ENCODE peak calls at places on chromosome 18, in eight cellular contexts. C, M, H, I, T, O, B and J are unnamed samples.

GRCh38 chr18:23115683-23116096 is 19.6 kb upstream of the CABLES1 start:
- DNase-seq in I (peak; percentile 91), C (no peak), O (no peak), B (peak; percentile 69), M (no peak), H (no peak), T (no peak), J (peak; percentile 74)

GRCh38 chr18:56431551-56431950 is 206.8 kb downstream of the TXNL1 start:
- DNase-seq in T (no peak), M (no peak), O (no peak), H (no peak), B (no peak), I (peak; percentile 16), C (no peak), J (no peak)

GRCh38 chr18:29979884-29980283 is 1062.7 kb downstream of the DSC3 start:
- DNase-seq in M (no peak), T (peak; percentile 32), B (no peak), I (no peak), O (no peak), C (no peak), H (no peak), J (no peak)

GRCh38 chr18:60044290-60045006 is 144.7 kb downstream of the PMAIP1 start:
- DNase-seq in C (no peak), M (no peak), B (no peak), I (no peak), T (no peak), H (no peak), O (no peak), J (no peak)

GRCh38 chr18:62346327-62347090 is 21.4 kb downstream of the TNFRSF11A start:
- DNase-seq in H (no peak), T (peak; percentile 39), O (no peak), I (no peak), M (no peak), C (no peak), B (no peak), J (peak; percentile 58)

GRCh38 chr18:31427010-31427409 is 20.5 kb upstream of the DSG3 start:
- DNase-seq in C (no peak), I (no peak), H (no peak), B (no peak), O (no peak), M (no peak), T (no peak), J (no peak)

GRCh38 chr18:25453556-25454269 is 101.7 kb upstream of the ZNF521 start:
- DNase-seq in I (no peak), B (no peak), C (no peak), H (no peak), O (no peak), T (no peak), M (no peak), J (no peak)

GRCh38 chr18:34710430-34711386 is 610 bp downstream of the DTNA start:
- DNase-seq in M (no peak), O (no peak), I (no peak), H (no peak), C (no peak), T (no peak), B (no peak), J (no peak)

GRCh38 chr18:7764406-7764805 is 197.3 kb downstream of the PTPRM start:
- DNase-seq in M (no peak), I (no peak), T (no peak), B (no peak), O (no peak), C (no peak), H (no peak), J (no peak)

GRCh38 chr18:22934789-22935188 is 1.7 kb downstream of the RBBP8 start:
- DNase-seq in O (no peak), M (no peak), B (no peak), T (no peak), H (no peak), I (no peak), C (no peak), J (no peak)

GRCh38 chr18:50297621-50298442 is 10.3 kb upstream of the CXXC1 start:
- DNase-seq in M (peak; percentile 87), O (peak; percentile 88), C (peak; percentile 74), H (peak; percentile 90), T (peak; percentile 77), I (peak; percentile 62), B (peak; percentile 93), J (peak; percentile 63)

GRCh38 chr18:7878265-7879173 is 311.4 kb downstream of the PTPRM start:
- DNase-seq in B (no peak), M (no peak), T (peak; percentile 63), I (peak; percentile 88), H (no peak), O (no peak), C (no peak), J (peak; percentile 16)

GRCh38 chr18:39635192-39635591 is 2069.6 kb upstream of the CELF4 start:
- DNase-seq in M (no peak), O (no peak), C (no peak), T (no peak), I (no peak), B (no peak), H (no peak), J (no peak)

GRCh38 chr18:22286576-22286975 is 117.2 kb downstream of the GATA6 start:
- DNase-seq in O (peak; percentile 82), T (no peak), I (peak; percentile 37), C (no peak), H (no peak), B (peak; percentile 73), M (no peak), J (peak; percentile 81)

GRCh38 chr18:79988079-79988924 is at the start of gene TXNL4A:
- DNase-seq in M (peak; percentile 86), T (peak; percentile 86), B (peak; percentile 94), I (peak; percentile 88), H (peak; percentile 91), O (peak; percentile 88), C (peak; percentile 84), J (peak; percentile 88)

GRCh38 chr18:79988925-79989361 is 580 bp upstream of the TXNL4A start:
- DNase-seq in O (peak; percentile 42), H (peak; percentile 64), C (peak; percentile 21), I (no peak), M (no peak), B (peak; percentile 53), T (peak; percentile 66), J (no peak)

GRCh38 chr18:79986726-79987125 is 1.6 kb downstream of the TXNL4A start:
- DNase-seq in T (peak; percentile 16), M (no peak), B (no peak), I (peak; percentile 8), H (no peak), C (no peak), O (no peak), J (peak; percentile 8)

GRCh38 chr18:79985172-79985571 is 3.2 kb downstream of the TXNL4A start:
- DNase-seq in I (no peak), M (no peak), O (no peak), B (no peak), T (no peak), H (no peak), C (no peak), J (no peak)

GRCh38 chr18:79987566-79987965 is 797 bp downstream of the TXNL4A start:
- DNase-seq in M (no peak), C (no peak), I (no peak), H (no peak), B (no peak), O (no peak), T (no peak), J (peak; percentile 14)
- H3K4me1 ChIP-seq in M (peaks cover 2% of the 10 kb centered on the region), C (peaks cover 51% of the 10 kb centered on the region), I (peaks cover 13% of the 10 kb centered on the region), H (peaks cover 3% of the 10 kb centered on the region), B (peaks cover 11% of the 10 kb centered on the region), O (peaks cover 35% of the 10 kb centered on the region), T (peaks cover 10% of the 10 kb centered on the region), J (peaks cover 11% of the 10 kb centered on the region)

GRCh38 chr18:72409923-72410322 is 134.2 kb downstream of the CBLN2 start:
- DNase-seq in O (no peak), M (no peak), H (no peak), T (no peak), I (no peak), C (no peak), B (no peak), J (no peak)
- H3K9me3 ChIP-seq in O (no peaks in the 10 kb centered on the region), M (peaks cover 67% of the 10 kb centered on the region), H (no peaks in the 10 kb centered on the region), T (peaks cover 5% of the 10 kb centered on the region), I (no peaks in the 10 kb centered on the region), C (no peaks in the 10 kb centered on the region), B (peaks cover 4% of the 10 kb centered on the region), J (no peaks in the 10 kb centered on the region)

GRCh38 chr18:77071711-77072292 is 60.8 kb downstream of the MBP start:
- DNase-seq in T (no peak), O (no peak), H (no peak), M (no peak), I (peak; percentile 90), C (peak; percentile 63), B (no peak), J (no peak)
- H3K4me1 ChIP-seq in T (peaks cover 16% of the 10 kb centered on the region), O (peaks cover 42% of the 10 kb centered on the region), H (peaks cover 25% of the 10 kb centered on the region), M (peaks cover 6% of the 10 kb centered on the region), I (peaks cover 49% of the 10 kb centered on the region), C (peaks cover 84% of the 10 kb centered on the region), B (peaks cover 27% of the 10 kb centered on the region), J (peaks cover 2% of the 10 kb centered on the region)

GRCh38 chr18:78087338-78087737 is 837.7 kb downstream of the GALR1 start:
- DNase-seq in H (no peak), C (no peak), B (no peak), I (no peak), T (no peak), M (no peak), O (no peak), J (no peak)

GRCh38 chr18:78082776-78083175 is 833.1 kb downstream of the GALR1 start:
- DNase-seq in C (no peak), T (no peak), O (no peak), M (no peak), H (no peak), I (no peak), B (no peak), J (no peak)

GRCh38 chr18:78090584-78090983 is 840.9 kb downstream of the GALR1 start:
- DNase-seq in H (no peak), O (no peak), T (no peak), C (no peak), I (no peak), M (no peak), B (no peak), J (peak; percentile 3)

GRCh38 chr18:78085241-78086185 is 835.9 kb downstream of the GALR1 start:
- DNase-seq in C (no peak), O (no peak), M (no peak), H (no peak), B (no peak), I (no peak), T (no peak), J (no peak)

GRCh38 chr18:78086931-78087330 is 837.3 kb downstream of the GALR1 start:
- DNase-seq in H (no peak), C (no peak), I (no peak), T (no peak), O (no peak), B (no peak), M (no peak), J (no peak)
- H3K9me3 ChIP-seq in H (no peaks in the 10 kb centered on the region), C (no peaks in the 10 kb centered on the region), I (peaks cover 21% of the 10 kb centered on the region), T (no peaks in the 10 kb centered on the region), O (no peaks in the 10 kb centered on the region), B (no peaks in the 10 kb centered on the region), M (no peaks in the 10 kb centered on the region), J (no peaks in the 10 kb centered on the region)

GRCh38 chr18:55403555-55403954 is 184.4 kb downstream of the TCF4 start:
- DNase-seq in H (no peak), O (no peak), C (no peak), B (no peak), M (no peak), I (no peak), T (no peak), J (no peak)
- H3K4me1 ChIP-seq in H (peaks cover 54% of the 10 kb centered on the region), O (peaks cover 23% of the 10 kb centered on the region), C (no peaks in the 10 kb centered on the region), B (no peaks in the 10 kb centered on the region), M (peaks cover 22% of the 10 kb centered on the region), I (peaks cover 51% of the 10 kb centered on the region), T (peaks cover 70% of the 10 kb centered on the region), J (no peaks in the 10 kb centered on the region)

GRCh38 chr18:78792094-78792493 is 187.5 kb upstream of the SALL3 start:
- DNase-seq in I (no peak), H (no peak), T (no peak), C (no peak), M (no peak), B (no peak), O (no peak), J (no peak)
- H3K9me3 ChIP-seq in I (peaks cover 19% of the 10 kb centered on the region), H (no peaks in the 10 kb centered on the region), T (no peaks in the 10 kb centered on the region), C (no peaks in the 10 kb centered on the region), M (no peaks in the 10 kb centered on the region), B (no peaks in the 10 kb centered on the region), O (no peaks in the 10 kb centered on the region), J (no peaks in the 10 kb centered on the region)